ENCODE peak calls at places on chromosome 9, in five cellular contexts. A is HTR-8/SVneo, S is germinal center, D is DMS 273 treated with DMSO at 0.1 percent for 48 hours, O is GM12892. V is an unnamed sample.
A peak's percentile ranks its signal among the peaks of the same experiment; 100 is the strongest.

GRCh38 chr9:3956081-3956701 is 343.7 kb downstream of the GLIS3 start:
- DNase-seq in A (no peak), S (no peak), D (no peak), O (no peak), V (no peak)

GRCh38 chr9:21252727-21253547 is 13.1 kb upstream of the IFNA14 start:
- DNase-seq in A (peak; percentile 10), S (no peak), D (peak; percentile 13), O (no peak), V (no peak)

GRCh38 chr9:38346811-38347735 is 45.4 kb upstream of the ALDH1B1 start:
- DNase-seq in A (no peak), S (no peak), D (no peak), O (no peak), V (no peak)

GRCh38 chr9:37949576-37949975 is 45.6 kb upstream of the SLC25A51 start:
- DNase-seq in A (no peak), S (no peak), D (no peak), O (no peak), V (no peak)

GRCh38 chr9:133238851-133239532 is 29.9 kb upstream of the OBP2B start:
- DNase-seq in A (peak; percentile 27), S (peak; percentile 83), D (no peak), O (peak; percentile 73), V (peak; percentile 20)

GRCh38 chr9:76905661-76905983 is 292 bp downstream of the PRUNE2 start:
- DNase-seq in A (no peak), S (no peak), D (no peak), O (no peak), V (no peak)

GRCh38 chr9:93126825-93127368 is 7.2 kb downstream of the NINJ1 start:
- DNase-seq in A (peak; percentile 23), S (no peak), D (no peak), O (no peak), V (no peak)

GRCh38 chr9:120729796-120730195 is 15.5 kb upstream of the MEGF9 start:
- DNase-seq in A (no peak), S (no peak), D (no peak), O (no peak), V (no peak)

GRCh38 chr9:133573791-133574515 is 35.2 kb downstream of the FAM163B start:
- DNase-seq in A (no peak), S (no peak), D (no peak), O (no peak), V (no peak)

GRCh38 chr9:19643875-19644274 is 145.0 kb downstream of the SLC24A2 start:
- DNase-seq in A (no peak), S (no peak), D (no peak), O (no peak), V (no peak)

GRCh38 chr9:126521976-126522590 is 91.6 kb upstream of the LMX1B start:
- DNase-seq in A (no peak), S (no peak), D (no peak), O (no peak), V (no peak)

GRCh38 chr9:89701221-89701798 is 96.5 kb downstream of the GADD45G start:
- DNase-seq in A (no peak), S (peak; percentile 62), D (no peak), O (peak; percentile 63), V (no peak)

GRCh38 chr9:68643901-68644809 is 60.9 kb upstream of the PIP5K1B start:
- DNase-seq in A (no peak), S (peak; percentile 51), D (no peak), O (no peak), V (no peak)

GRCh38 chr9:116628706-116629105 is 58.4 kb upstream of the TRIM32 start:
- DNase-seq in A (no peak), S (no peak), D (no peak), O (no peak), V (no peak)

GRCh38 chr9:20526500-20527319 is 95.6 kb downstream of the MLLT3 start:
- DNase-seq in A (no peak), S (no peak), D (no peak), O (no peak), V (no peak)

GRCh38 chr9:127142291-127142690 is 19.9 kb upstream of the ANGPTL2 start:
- DNase-seq in A (no peak), S (no peak), D (no peak), O (no peak), V (no peak)

GRCh38 chr9:81557957-81558791 is 131.2 kb downstream of the TLE1 start:
- DNase-seq in A (no peak), S (no peak), D (peak; percentile 9), O (no peak), V (no peak)

GRCh38 chr9:129322022-129322621 is 144.1 kb upstream of the IER5L start:
- DNase-seq in A (no peak), S (no peak), D (no peak), O (no peak), V (no peak)

GRCh38 chr9:98146101-98146991 is 27.3 kb upstream of the TRIM14 start:
- DNase-seq in A (peak; percentile 67), S (no peak), D (no peak), O (peak; percentile 39), V (no peak)

GRCh38 chr9:78782858-78783257 is 485.9 kb downstream of the PSAT1 start:
- DNase-seq in A (no peak), S (no peak), D (no peak), O (no peak), V (no peak)

GRCh38 chr9:36174271-36174670 is 5.1 kb downstream of the CCIN start:
- DNase-seq in A (no peak), S (no peak), D (no peak), O (no peak), V (no peak)

V was measured in NCI-H1694 treated with DMSO at 0.1 percent for 48 hours.